ENCODE peak calls at places on chromosome 3, in eight cellular contexts. L is T-helper 9 cell, M is breast epithelium, F is stomach, Q is mucosa of gallbladder, E is HCEC 1CT, K is ELR, D is AG20443. I is an unnamed sample.

GRCh38 chr3:105907790-105908189 is 39.0 kb upstream of the CBLB start:
- DNase-seq in L (no peak), M (no peak), F (no peak), Q (no peak), E (peak; percentile 44), K (no peak), D (peak; percentile 11), I (peak; percentile 11)

GRCh38 chr3:36874351-36874874 is 70.4 kb downstream of the TRANK1 start:
- DNase-seq in L (no peak), M (no peak), F (no peak), Q (no peak), E (no peak), K (no peak), D (no peak), I (no peak)

GRCh38 chr3:100360757-100361496 is 26.4 kb downstream of the NIT2 start:
- DNase-seq in L (no peak), M (no peak), F (no peak), Q (no peak), E (no peak), K (no peak), D (no peak), I (no peak)

GRCh38 chr3:172066880-172067778 is 27.8 kb downstream of the FNDC3B start:
- DNase-seq in L (no peak), M (no peak), F (no peak), Q (no peak), E (no peak), K (no peak), D (no peak), I (no peak)

GRCh38 chr3:175149675-175150074 is 290.5 kb downstream of the NAALADL2 start:
- DNase-seq in L (no peak), M (peak; percentile 53), F (peak; percentile 32), Q (peak; percentile 18), E (no peak), K (no peak), D (no peak), I (peak; percentile 43)

GRCh38 chr3:106683931-106684330 is 693.3 kb upstream of the CCDC54 start:
- DNase-seq in L (no peak), M (no peak), F (no peak), Q (no peak), E (peak; percentile 1), K (peak; percentile 10), D (no peak), I (peak; percentile 10)

GRCh38 chr3:49868951-49869454 is 703 bp downstream of the CAMKV start:
- DNase-seq in L (no peak), M (no peak), F (no peak), Q (no peak), E (no peak), K (no peak), D (no peak), I (no peak)

GRCh38 chr3:24373198-24373959 is 121.3 kb downstream of the THRB start:
- DNase-seq in L (no peak), M (peak; percentile 82), F (peak; percentile 58), Q (no peak), E (no peak), K (no peak), D (no peak), I (no peak)

GRCh38 chr3:126438746-126439145 is 36.9 kb downstream of the ZXDC start:
- DNase-seq in L (no peak), M (no peak), F (peak; percentile 17), Q (no peak), E (no peak), K (no peak), D (no peak), I (no peak)

GRCh38 chr3:147619925-147620580 is 210.9 kb downstream of the ZIC1 start:
- DNase-seq in L (no peak), M (no peak), F (no peak), Q (no peak), E (no peak), K (no peak), D (no peak), I (no peak)

GRCh38 chr3:49775538-49775937 is 10.8 kb downstream of the IP6K1 start:
- DNase-seq in L (no peak), M (no peak), F (peak; percentile 19), Q (no peak), E (no peak), K (no peak), D (no peak), I (no peak)

GRCh38 chr3:183249006-183249718 is 3.9 kb upstream of the B3GNT5 start:
- DNase-seq in L (no peak), M (no peak), F (no peak), Q (no peak), E (no peak), K (no peak), D (no peak), I (no peak)

GRCh38 chr3:47715928-47716327 is 65.8 kb downstream of the SMARCC1 start:
- DNase-seq in L (no peak), M (no peak), F (no peak), Q (no peak), E (peak; percentile 73), K (peak; percentile 87), D (peak; percentile 8), I (peak; percentile 49)

GRCh38 chr3:125460233-125460632 is 59.8 kb downstream of the SNX4 start:
- DNase-seq in L (no peak), M (no peak), F (no peak), Q (no peak), E (no peak), K (no peak), D (no peak), I (no peak)

GRCh38 chr3:29940759-29941319 is 660.0 kb downstream of the RBMS3 start:
- DNase-seq in L (no peak), M (no peak), F (no peak), Q (no peak), E (no peak), K (no peak), D (no peak), I (no peak)

GRCh38 chr3:21020043-21020442 is 731.0 kb downstream of the ZNF385D start:
- DNase-seq in L (no peak), M (no peak), F (no peak), Q (no peak), E (no peak), K (no peak), D (no peak), I (no peak)

GRCh38 chr3:27939940-27940339 is 217.8 kb upstream of the EOMES start:
- DNase-seq in L (no peak), M (no peak), F (no peak), Q (no peak), E (peak; percentile 86), K (peak; percentile 11), D (peak; percentile 65), I (peak; percentile 28)

GRCh38 chr3:64345351-64345750 is 120.1 kb upstream of the PRICKLE2 start:
- DNase-seq in L (no peak), M (no peak), F (no peak), Q (no peak), E (peak; percentile 58), K (no peak), D (peak; percentile 72), I (peak; percentile 96)

GRCh38 chr3:100023150-100023549 is 91.2 kb downstream of the FILIP1L start:
- DNase-seq in L (no peak), M (no peak), F (no peak), Q (no peak), E (no peak), K (no peak), D (peak; percentile 56), I (no peak)

GRCh38 chr3:71441925-71442620 is 141.5 kb downstream of the FOXP1 start:
- DNase-seq in L (no peak), M (no peak), F (no peak), Q (no peak), E (no peak), K (no peak), D (no peak), I (no peak)

GRCh38 chr3:194313642-194314430 is 37.3 kb downstream of the CPN2 start:
- DNase-seq in L (no peak), M (no peak), F (no peak), Q (no peak), E (no peak), K (peak; percentile 27), D (no peak), I (peak; percentile 61)